ENCODE peak calls at places on chromosomes 7 and 10, in four cellular contexts. N is SK-N-SH, A is right lobe of liver, S is ACHN. J is an unnamed sample.

GRCh38 chr7:37112882-37113281 is 335.8 kb downstream of the ELMO1 start:
- DNase-seq in N (no peak), A (no peak), S (no peak), J (no peak)

GRCh38 chr7:143391462-143392404 is 10.6 kb downstream of the ZYX start:
- DNase-seq in N (no peak), A (peak; percentile 83), S (no peak), J (no peak)

GRCh38 chr7:45086348-45087065 is 2.3 kb downstream of the NACAD start:
- DNase-seq in N (no peak), A (no peak), S (no peak), J (no peak)

GRCh38 chr7:71633571-71634008 is 501.6 kb downstream of the GALNT17 start:
- DNase-seq in N (no peak), A (no peak), S (peak; percentile 96), J (no peak)

GRCh38 chr7:37376386-37376785 is 72.3 kb downstream of the ELMO1 start:
- DNase-seq in N (no peak), A (no peak), S (no peak), J (no peak)

GRCh38 chr7:108455524-108455832 is 758 bp downstream of the NRCAM start:
- DNase-seq in N (no peak), A (no peak), S (no peak), J (no peak)

GRCh38 chr7:134712196-134712595 is 65.5 kb downstream of the BPGM start:
- DNase-seq in N (no peak), A (no peak), S (no peak), J (no peak)

GRCh38 chr10:89339860-89340259 is 12.1 kb downstream of the IFIT3 start:
- DNase-seq in N (no peak), A (no peak), S (no peak), J (no peak)

GRCh38 chr10:3020881-3021280 is 46.5 kb upstream of the PFKP start:
- DNase-seq in N (no peak), A (no peak), S (no peak), J (no peak)